ENCODE peak calls at places on chromosome 17, in nine cellular contexts. One of them, this sample, is unnamed.

GRCh38 chr17:48024149-48025039 is 13.2 kb downstream of the COPZ2 start:
- DNase-seq in AG04450: no peak
- DNase-seq in SIG-M5: no peak
- DNase-seq in activated T-helper 1 cell treated with anti-CD3 and anti-CD28 coated beads, Interleukin-12 subunit alpha, Interleukin-12 subunit beta, Interleukin-2, Interleukin-4 antibody, amounts not matched to agents 30 ng/mL and 10 ng/mL and 1 ng/mL, durations not matched to agents 14 hours and 24 hours and 36 hours: no peak
- DNase-seq in Right ventricle myocardium superior: peak; percentile 76
- DNase-seq in stimulated activated CD8-positive, alpha-beta memory T cell treated with anti-CD3 and anti-CD28 coated beads, Interleukin-15, amount 100 ng/mL, for 48 hours: no peak
- DNase-seq in activated CD4-positive, alpha-beta T cell treated with anti-CD3 and anti-CD28 coated beads for 1 hour: no peak
- DNase-seq in SW480: peak; percentile 90
- DNase-seq in KBM-7: no peak
- DNase-seq in this sample: peak; percentile 68

GRCh38 chr17:81549031-81549557 is 3.1 kb downstream of the FAAP100 start:
- DNase-seq in activated CD4-positive, alpha-beta T cell treated with anti-CD3 and anti-CD28 coated beads for 1 hour: no peak
- DNase-seq in SIG-M5: no peak
- DNase-seq in activated T-helper 1 cell treated with anti-CD3 and anti-CD28 coated beads, Interleukin-12 subunit alpha, Interleukin-12 subunit beta, Interleukin-2, Interleukin-4 antibody, amounts not matched to agents 30 ng/mL and 10 ng/mL and 1 ng/mL, durations not matched to agents 14 hours and 24 hours and 36 hours: no peak
- DNase-seq in stimulated activated CD8-positive, alpha-beta memory T cell treated with anti-CD3 and anti-CD28 coated beads, Interleukin-15, amount 100 ng/mL, for 48 hours: no peak
- DNase-seq in SW480: no peak
- DNase-seq in KBM-7: no peak
- DNase-seq in Right ventricle myocardium superior: no peak
- DNase-seq in AG04450: no peak
- DNase-seq in this sample: no peak

GRCh38 chr17:29070308-29070707 is 27.4 kb downstream of the PIPOX start:
- DNase-seq in stimulated activated CD8-positive, alpha-beta memory T cell treated with anti-CD3 and anti-CD28 coated beads, Interleukin-15, amount 100 ng/mL, for 48 hours: no peak
- DNase-seq in AG04450: no peak
- DNase-seq in Right ventricle myocardium superior: no peak
- DNase-seq in SW480: no peak
- DNase-seq in KBM-7: no peak
- DNase-seq in activated CD4-positive, alpha-beta T cell treated with anti-CD3 and anti-CD28 coated beads for 1 hour: no peak
- DNase-seq in activated T-helper 1 cell treated with anti-CD3 and anti-CD28 coated beads, Interleukin-12 subunit alpha, Interleukin-12 subunit beta, Interleukin-2, Interleukin-4 antibody, amounts not matched to agents 30 ng/mL and 10 ng/mL and 1 ng/mL, durations not matched to agents 14 hours and 24 hours and 36 hours: no peak
- DNase-seq in SIG-M5: no peak
- DNase-seq in this sample: no peak

GRCh38 chr17:18858567-18859245 is 775 bp downstream of the PRPSAP2 start:
- DNase-seq in SIG-M5: no peak
- DNase-seq in SW480: no peak
- DNase-seq in activated T-helper 1 cell treated with anti-CD3 and anti-CD28 coated beads, Interleukin-12 subunit alpha, Interleukin-12 subunit beta, Interleukin-2, Interleukin-4 antibody, amounts not matched to agents 30 ng/mL and 10 ng/mL and 1 ng/mL, durations not matched to agents 14 hours and 24 hours and 36 hours: no peak
- DNase-seq in AG04450: no peak
- DNase-seq in stimulated activated CD8-positive, alpha-beta memory T cell treated with anti-CD3 and anti-CD28 coated beads, Interleukin-15, amount 100 ng/mL, for 48 hours: no peak
- DNase-seq in Right ventricle myocardium superior: no peak
- DNase-seq in KBM-7: no peak
- DNase-seq in activated CD4-positive, alpha-beta T cell treated with anti-CD3 and anti-CD28 coated beads for 1 hour: no peak
- DNase-seq in this sample: no peak

GRCh38 chr17:3796110-3796821 is 4.7 kb downstream of the ITGAE start:
- DNase-seq in KBM-7: no peak
- DNase-seq in SIG-M5: no peak
- DNase-seq in Right ventricle myocardium superior: no peak
- DNase-seq in activated T-helper 1 cell treated with anti-CD3 and anti-CD28 coated beads, Interleukin-12 subunit alpha, Interleukin-12 subunit beta, Interleukin-2, Interleukin-4 antibody, amounts not matched to agents 30 ng/mL and 10 ng/mL and 1 ng/mL, durations not matched to agents 14 hours and 24 hours and 36 hours: peak; percentile 48
- DNase-seq in AG04450: no peak
- DNase-seq in activated CD4-positive, alpha-beta T cell treated with anti-CD3 and anti-CD28 coated beads for 1 hour: peak; percentile 34
- DNase-seq in stimulated activated CD8-positive, alpha-beta memory T cell treated with anti-CD3 and anti-CD28 coated beads, Interleukin-15, amount 100 ng/mL, for 48 hours: peak; percentile 92
- DNase-seq in SW480: no peak
- DNase-seq in this sample: no peak

GRCh38 chr17:80151333-80151732 is 4.4 kb upstream of the EIF4A3 start:
- DNase-seq in stimulated activated CD8-positive, alpha-beta memory T cell treated with anti-CD3 and anti-CD28 coated beads, Interleukin-15, amount 100 ng/mL, for 48 hours: no peak
- DNase-seq in KBM-7: no peak
- DNase-seq in Right ventricle myocardium superior: no peak
- DNase-seq in activated CD4-positive, alpha-beta T cell treated with anti-CD3 and anti-CD28 coated beads for 1 hour: no peak
- DNase-seq in AG04450: peak; percentile 52
- DNase-seq in SIG-M5: no peak
- DNase-seq in SW480: no peak
- DNase-seq in activated T-helper 1 cell treated with anti-CD3 and anti-CD28 coated beads, Interleukin-12 subunit alpha, Interleukin-12 subunit beta, Interleukin-2, Interleukin-4 antibody, amounts not matched to agents 30 ng/mL and 10 ng/mL and 1 ng/mL, durations not matched to agents 14 hours and 24 hours and 36 hours: no peak
- DNase-seq in this sample: no peak

GRCh38 chr17:66548158-66548557 is 245.7 kb downstream of the PRKCA start:
- DNase-seq in activated T-helper 1 cell treated with anti-CD3 and anti-CD28 coated beads, Interleukin-12 subunit alpha, Interleukin-12 subunit beta, Interleukin-2, Interleukin-4 antibody, amounts not matched to agents 30 ng/mL and 10 ng/mL and 1 ng/mL, durations not matched to agents 14 hours and 24 hours and 36 hours: peak; percentile 49
- DNase-seq in KBM-7: no peak
- DNase-seq in AG04450: no peak
- DNase-seq in SW480: no peak
- DNase-seq in Right ventricle myocardium superior: no peak
- DNase-seq in stimulated activated CD8-positive, alpha-beta memory T cell treated with anti-CD3 and anti-CD28 coated beads, Interleukin-15, amount 100 ng/mL, for 48 hours: peak; percentile 49
- DNase-seq in activated CD4-positive, alpha-beta T cell treated with anti-CD3 and anti-CD28 coated beads for 1 hour: no peak
- DNase-seq in SIG-M5: no peak
- DNase-seq in this sample: no peak

GRCh38 chr17:40534431-40535189 is 30.7 kb downstream of the CCR7 start:
- DNase-seq in SW480: no peak
- DNase-seq in activated CD4-positive, alpha-beta T cell treated with anti-CD3 and anti-CD28 coated beads for 1 hour: no peak
- DNase-seq in AG04450: no peak
- DNase-seq in stimulated activated CD8-positive, alpha-beta memory T cell treated with anti-CD3 and anti-CD28 coated beads, Interleukin-15, amount 100 ng/mL, for 48 hours: no peak
- DNase-seq in KBM-7: no peak
- DNase-seq in Right ventricle myocardium superior: no peak
- DNase-seq in activated T-helper 1 cell treated with anti-CD3 and anti-CD28 coated beads, Interleukin-12 subunit alpha, Interleukin-12 subunit beta, Interleukin-2, Interleukin-4 antibody, amounts not matched to agents 30 ng/mL and 10 ng/mL and 1 ng/mL, durations not matched to agents 14 hours and 24 hours and 36 hours: no peak
- DNase-seq in SIG-M5: no peak
- DNase-seq in this sample: no peak

GRCh38 chr17:17533901-17534441 is 37.8 kb upstream of the RASD1 start:
- DNase-seq in activated T-helper 1 cell treated with anti-CD3 and anti-CD28 coated beads, Interleukin-12 subunit alpha, Interleukin-12 subunit beta, Interleukin-2, Interleukin-4 antibody, amounts not matched to agents 30 ng/mL and 10 ng/mL and 1 ng/mL, durations not matched to agents 14 hours and 24 hours and 36 hours: no peak
- DNase-seq in SW480: no peak
- DNase-seq in KBM-7: no peak
- DNase-seq in AG04450: no peak
- DNase-seq in SIG-M5: no peak
- DNase-seq in stimulated activated CD8-positive, alpha-beta memory T cell treated with anti-CD3 and anti-CD28 coated beads, Interleukin-15, amount 100 ng/mL, for 48 hours: no peak
- DNase-seq in activated CD4-positive, alpha-beta T cell treated with anti-CD3 and anti-CD28 coated beads for 1 hour: no peak
- DNase-seq in Right ventricle myocardium superior: peak; percentile 6
- DNase-seq in this sample: no peak

GRCh38 chr17:2982854-2983636 is 80.4 kb downstream of the OR1D5 start:
- DNase-seq in stimulated activated CD8-positive, alpha-beta memory T cell treated with anti-CD3 and anti-CD28 coated beads, Interleukin-15, amount 100 ng/mL, for 48 hours: no peak
- DNase-seq in KBM-7: no peak
- DNase-seq in activated CD4-positive, alpha-beta T cell treated with anti-CD3 and anti-CD28 coated beads for 1 hour: no peak
- DNase-seq in SIG-M5: no peak
- DNase-seq in activated T-helper 1 cell treated with anti-CD3 and anti-CD28 coated beads, Interleukin-12 subunit alpha, Interleukin-12 subunit beta, Interleukin-2, Interleukin-4 antibody, amounts not matched to agents 30 ng/mL and 10 ng/mL and 1 ng/mL, durations not matched to agents 14 hours and 24 hours and 36 hours: no peak
- DNase-seq in AG04450: peak; percentile 77
- DNase-seq in SW480: no peak
- DNase-seq in Right ventricle myocardium superior: peak; percentile 88
- DNase-seq in this sample: no peak

GRCh38 chr17:41695134-41695661 is 6.5 kb downstream of the EIF1 start:
- DNase-seq in KBM-7: no peak
- DNase-seq in SW480: peak; percentile 41
- DNase-seq in activated CD4-positive, alpha-beta T cell treated with anti-CD3 and anti-CD28 coated beads for 1 hour: no peak
- DNase-seq in Right ventricle myocardium superior: no peak
- DNase-seq in stimulated activated CD8-positive, alpha-beta memory T cell treated with anti-CD3 and anti-CD28 coated beads, Interleukin-15, amount 100 ng/mL, for 48 hours: no peak
- DNase-seq in SIG-M5: no peak
- DNase-seq in activated T-helper 1 cell treated with anti-CD3 and anti-CD28 coated beads, Interleukin-12 subunit alpha, Interleukin-12 subunit beta, Interleukin-2, Interleukin-4 antibody, amounts not matched to agents 30 ng/mL and 10 ng/mL and 1 ng/mL, durations not matched to agents 14 hours and 24 hours and 36 hours: no peak
- DNase-seq in AG04450: no peak
- DNase-seq in this sample: peak; percentile 16

GRCh38 chr17:5257124-5257523 is 22.5 kb upstream of the SCIMP start:
- DNase-seq in activated T-helper 1 cell treated with anti-CD3 and anti-CD28 coated beads, Interleukin-12 subunit alpha, Interleukin-12 subunit beta, Interleukin-2, Interleukin-4 antibody, amounts not matched to agents 30 ng/mL and 10 ng/mL and 1 ng/mL, durations not matched to agents 14 hours and 24 hours and 36 hours: no peak
- DNase-seq in stimulated activated CD8-positive, alpha-beta memory T cell treated with anti-CD3 and anti-CD28 coated beads, Interleukin-15, amount 100 ng/mL, for 48 hours: no peak
- DNase-seq in activated CD4-positive, alpha-beta T cell treated with anti-CD3 and anti-CD28 coated beads for 1 hour: no peak
- DNase-seq in AG04450: no peak
- DNase-seq in SW480: no peak
- DNase-seq in SIG-M5: no peak
- DNase-seq in Right ventricle myocardium superior: no peak
- DNase-seq in KBM-7: no peak
- DNase-seq in this sample: no peak

GRCh38 chr17:39462644-39463375 is 1.5 kb downstream of the CDK12 start:
- DNase-seq in KBM-7: peak; percentile 37
- DNase-seq in AG04450: no peak
- DNase-seq in stimulated activated CD8-positive, alpha-beta memory T cell treated with anti-CD3 and anti-CD28 coated beads, Interleukin-15, amount 100 ng/mL, for 48 hours: no peak
- DNase-seq in activated T-helper 1 cell treated with anti-CD3 and anti-CD28 coated beads, Interleukin-12 subunit alpha, Interleukin-12 subunit beta, Interleukin-2, Interleukin-4 antibody, amounts not matched to agents 30 ng/mL and 10 ng/mL and 1 ng/mL, durations not matched to agents 14 hours and 24 hours and 36 hours: no peak
- DNase-seq in SIG-M5: no peak
- DNase-seq in SW480: peak; percentile 12
- DNase-seq in Right ventricle myocardium superior: peak; percentile 47
- DNase-seq in activated CD4-positive, alpha-beta T cell treated with anti-CD3 and anti-CD28 coated beads for 1 hour: no peak
- DNase-seq in this sample: peak; percentile 44

GRCh38 chr17:4658478-4659305 is 17.2 kb upstream of the ALOX15 start:
- DNase-seq in SIG-M5: no peak
- DNase-seq in AG04450: peak; percentile 7
- DNase-seq in SW480: peak; percentile 25
- DNase-seq in Right ventricle myocardium superior: no peak
- DNase-seq in activated CD4-positive, alpha-beta T cell treated with anti-CD3 and anti-CD28 coated beads for 1 hour: no peak
- DNase-seq in KBM-7: peak; percentile 48
- DNase-seq in stimulated activated CD8-positive, alpha-beta memory T cell treated with anti-CD3 and anti-CD28 coated beads, Interleukin-15, amount 100 ng/mL, for 48 hours: peak; percentile 66
- DNase-seq in activated T-helper 1 cell treated with anti-CD3 and anti-CD28 coated beads, Interleukin-12 subunit alpha, Interleukin-12 subunit beta, Interleukin-2, Interleukin-4 antibody, amounts not matched to agents 30 ng/mL and 10 ng/mL and 1 ng/mL, durations not matched to agents 14 hours and 24 hours and 36 hours: peak; percentile 38
- DNase-seq in this sample: peak; percentile 89

GRCh38 chr17:65742433-65743312 is 181.2 kb upstream of the AXIN2 start:
- DNase-seq in AG04450: peak; percentile 48
- DNase-seq in SW480: peak; percentile 93
- DNase-seq in Right ventricle myocardium superior: no peak
- DNase-seq in KBM-7: no peak
- DNase-seq in activated CD4-positive, alpha-beta T cell treated with anti-CD3 and anti-CD28 coated beads for 1 hour: no peak
- DNase-seq in activated T-helper 1 cell treated with anti-CD3 and anti-CD28 coated beads, Interleukin-12 subunit alpha, Interleukin-12 subunit beta, Interleukin-2, Interleukin-4 antibody, amounts not matched to agents 30 ng/mL and 10 ng/mL and 1 ng/mL, durations not matched to agents 14 hours and 24 hours and 36 hours: no peak
- DNase-seq in stimulated activated CD8-positive, alpha-beta memory T cell treated with anti-CD3 and anti-CD28 coated beads, Interleukin-15, amount 100 ng/mL, for 48 hours: no peak
- DNase-seq in SIG-M5: no peak
- DNase-seq in this sample: no peak

GRCh38 chr17:32783602-32784001 is 93.3 kb downstream of the MYO1D start:
- DNase-seq in Right ventricle myocardium superior: no peak
- DNase-seq in stimulated activated CD8-positive, alpha-beta memory T cell treated with anti-CD3 and anti-CD28 coated beads, Interleukin-15, amount 100 ng/mL, for 48 hours: no peak
- DNase-seq in AG04450: peak; percentile 27
- DNase-seq in activated T-helper 1 cell treated with anti-CD3 and anti-CD28 coated beads, Interleukin-12 subunit alpha, Interleukin-12 subunit beta, Interleukin-2, Interleukin-4 antibody, amounts not matched to agents 30 ng/mL and 10 ng/mL and 1 ng/mL, durations not matched to agents 14 hours and 24 hours and 36 hours: no peak
- DNase-seq in activated CD4-positive, alpha-beta T cell treated with anti-CD3 and anti-CD28 coated beads for 1 hour: no peak
- DNase-seq in SW480: peak; percentile 81
- DNase-seq in SIG-M5: no peak
- DNase-seq in KBM-7: peak; percentile 74
- DNase-seq in this sample: peak; percentile 84